ENCODE peak calls at places on chromosome 10, in five cellular contexts. Q, Z, D, N and S are unnamed samples.

GRCh38 chr10:30454744-30455498 is 20.9 kb downstream of the MAP3K8 start:
- DNase-seq in Z (no peak), D (no peak), N (no peak), Q (no peak), S (no peak)

GRCh38 chr10:11325817-11326216 is 285.6 kb downstream of the USP6NL start:
- DNase-seq in D (no peak), Q (no peak), N (no peak), Z (no peak), S (no peak)

GRCh38 chr10:86365346-86366032 is 1.1 kb downstream of the GRID1 start:
- DNase-seq in Z (peak; percentile 58), N (no peak), D (no peak), Q (no peak), S (no peak)

GRCh38 chr10:31582365-31583052 is 263.5 kb downstream of the ZEB1 start:
- DNase-seq in Q (no peak), D (no peak), N (no peak), Z (peak; percentile 66), S (no peak)

GRCh38 chr10:59557642-59558041 is 152.0 kb downstream of the SLC16A9 start:
- DNase-seq in D (no peak), N (no peak), Q (no peak), Z (no peak), S (no peak)

GRCh38 chr10:71632200-71632820 is 87.3 kb downstream of the C10orf105 start:
- DNase-seq in Q (no peak), Z (no peak), D (no peak), N (no peak), S (no peak)

GRCh38 chr10:9786576-9786975 is 1231.1 kb upstream of the CELF2 start:
- DNase-seq in Z (no peak), N (no peak), D (no peak), Q (no peak), S (no peak)

GRCh38 chr10:50635286-50635685 is 11.5 kb upstream of the SGMS1 start:
- DNase-seq in Q (no peak), D (no peak), Z (no peak), N (no peak), S (peak; percentile 31)

GRCh38 chr10:101272229-101272868 is 43.1 kb upstream of the LBX1 start:
- DNase-seq in D (peak; percentile 66), Z (peak; percentile 70), Q (no peak), N (peak; percentile 65), S (no peak)

GRCh38 chr10:29119374-29119773 is 169.5 kb upstream of the LYZL1 start:
- DNase-seq in Q (no peak), N (peak; percentile 64), Z (no peak), D (peak; percentile 59), S (no peak)

GRCh38 chr10:48306870-48307531 is 524 bp downstream of the MAPK8 start:
- DNase-seq in D (peak; percentile 60), Q (no peak), Z (peak; percentile 75), N (no peak), S (no peak)

GRCh38 chr10:77932016-77932715 is 5.6 kb upstream of the DLG5 start:
- DNase-seq in Z (no peak), Q (no peak), N (no peak), D (no peak), S (no peak)

GRCh38 chr10:79222186-79222585 is 125.1 kb upstream of the PPIF start:
- DNase-seq in Z (peak; percentile 74), D (no peak), N (no peak), Q (no peak), S (no peak)

GRCh38 chr10:84314269-84314668 is 14.1 kb upstream of the CCSER2 start:
- DNase-seq in Q (no peak), N (no peak), D (no peak), Z (no peak), S (no peak)

GRCh38 chr10:75355706-75356105 is 45.9 kb downstream of the ZNF503 start:
- DNase-seq in D (no peak), Q (no peak), Z (no peak), N (no peak), S (no peak)

GRCh38 chr10:88389456-88389855 is 193.7 kb downstream of the RNLS start:
- DNase-seq in Q (peak; percentile 41), Z (no peak), N (no peak), D (no peak), S (no peak)

GRCh38 chr10:77661674-77662073 is 24.1 kb upstream of the KCNMA1 start:
- DNase-seq in Q (no peak), D (no peak), Z (no peak), N (no peak), S (no peak)

GRCh38 chr10:86798636-86799035 is 42.2 kb downstream of the BMPR1A start:
- DNase-seq in N (no peak), D (no peak), Z (no peak), Q (peak; percentile 57), S (no peak)

GRCh38 chr10:101301111-101301731 is 52.7 kb upstream of the BTRC start:
- DNase-seq in Q (no peak), Z (no peak), N (peak; percentile 49), D (peak; percentile 52), S (no peak)

GRCh38 chr10:2279666-2280065 is 542.3 kb upstream of the ADARB2 start:
- DNase-seq in Z (no peak), N (no peak), Q (no peak), D (no peak), S (no peak)

GRCh38 chr10:104368406-104368805 is 14.8 kb downstream of the CFAP58 start:
- DNase-seq in Z (no peak), N (no peak), Q (no peak), D (no peak), S (no peak)

GRCh38 chr10:73768881-73769280 is 13.0 kb upstream of the CHCHD1 start:
- DNase-seq in Q (no peak), D (no peak), Z (peak; percentile 50), N (no peak), S (no peak)

DNA sequence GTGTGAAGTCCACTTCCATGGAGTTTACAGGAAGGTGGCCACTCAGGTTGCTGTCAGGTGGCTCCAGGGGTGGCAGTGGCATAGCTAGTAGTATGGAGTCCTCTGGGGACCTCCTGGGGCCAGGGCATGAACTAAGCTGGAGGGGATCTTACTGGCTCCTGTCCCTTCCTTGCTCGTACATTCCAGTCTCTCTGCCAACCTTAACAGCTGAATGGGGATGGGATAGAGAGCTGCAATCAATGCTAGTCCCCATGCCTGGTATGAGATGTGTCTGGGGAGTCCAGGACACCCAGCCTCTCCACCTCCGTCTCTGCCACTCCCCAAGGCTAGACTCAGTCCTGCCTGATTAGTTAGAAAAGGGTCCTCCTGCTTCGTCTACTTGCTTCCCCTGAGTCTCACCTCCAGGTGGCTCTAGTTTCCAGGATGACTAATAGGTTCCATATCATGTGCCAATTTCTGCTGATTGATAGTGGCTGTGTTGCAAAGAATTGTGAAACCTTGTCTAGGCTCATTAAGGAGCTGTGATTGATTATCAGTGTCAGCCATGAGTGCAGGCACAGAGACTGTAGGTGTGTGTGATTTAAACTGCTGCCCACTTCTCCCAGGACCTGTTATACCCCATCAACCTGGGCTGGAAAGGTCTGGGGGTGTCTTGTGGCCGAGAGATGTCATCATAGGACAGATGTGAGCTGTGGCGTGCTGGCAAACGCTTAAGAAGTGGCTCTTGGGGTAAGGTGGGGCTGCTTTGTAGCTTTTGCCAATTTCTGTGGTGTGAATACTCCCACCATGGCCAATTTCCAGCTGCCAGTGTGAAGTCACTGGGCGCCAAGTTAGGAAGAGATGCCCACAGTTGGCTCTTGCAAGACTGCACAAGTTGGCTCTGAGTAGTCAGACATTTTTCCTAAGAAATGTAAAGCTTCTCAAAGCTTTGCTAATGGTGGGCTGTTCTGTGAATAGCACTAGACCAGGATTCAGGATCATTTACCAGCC is 59.8 kb downstream of the COL13A1 start:
- DNase-seq in N (no peak), Q (no peak), Z (no peak), D (no peak), S (no peak)
- TF ChIP-seq EP300 in N (no peak), Q (no peak), Z (no peak), D (no peak), S (no peak)

DNA sequence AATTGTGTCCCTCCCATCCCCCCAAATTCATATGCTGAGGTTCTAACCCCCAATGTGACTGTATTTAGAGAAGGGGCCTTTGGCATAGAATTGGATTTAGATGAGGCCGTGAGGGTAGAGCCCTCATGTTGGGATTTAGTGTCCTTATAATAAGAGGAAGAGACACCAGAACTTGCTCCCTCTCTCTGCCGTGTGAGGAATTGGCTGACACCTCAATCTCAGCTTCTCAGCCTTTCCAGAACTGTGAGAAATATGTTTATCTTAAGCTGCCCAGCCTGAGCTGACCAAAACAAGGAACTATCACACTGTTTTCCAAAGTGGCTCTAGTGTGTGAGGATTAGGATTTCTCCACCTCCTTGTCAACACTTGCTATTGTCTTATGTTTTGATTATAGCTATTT is 400.0 kb upstream of the FZD8 start:
- DNase-seq in D (no peak), Q (no peak), N (no peak), Z (no peak), S (no peak)
- TF ChIP-seq CTCF in D (no peak), Q (no peak), N (no peak), Z (no peak), S (no peak)

GRCh38 chr10:14820775-14821154 is 17.1 kb downstream of the CDNF start:
- DNase-seq in Z (no peak), N (no peak), D (no peak), Q (no peak), S (no peak)

GRCh38 chr10:14822879-14823755 is 14.7 kb downstream of the CDNF start:
- DNase-seq in N (no peak), Z (no peak), D (peak; percentile 31), Q (no peak), S (no peak)

GRCh38 chr10:14821635-14822375 is 16.0 kb downstream of the CDNF start:
- DNase-seq in N (no peak), Q (no peak), Z (no peak), D (no peak), S (no peak)

GRCh38 chr10:14823966-14824365 is 13.9 kb downstream of the CDNF start:
- DNase-seq in N (no peak), Q (no peak), D (no peak), Z (no peak), S (no peak)

DNA sequence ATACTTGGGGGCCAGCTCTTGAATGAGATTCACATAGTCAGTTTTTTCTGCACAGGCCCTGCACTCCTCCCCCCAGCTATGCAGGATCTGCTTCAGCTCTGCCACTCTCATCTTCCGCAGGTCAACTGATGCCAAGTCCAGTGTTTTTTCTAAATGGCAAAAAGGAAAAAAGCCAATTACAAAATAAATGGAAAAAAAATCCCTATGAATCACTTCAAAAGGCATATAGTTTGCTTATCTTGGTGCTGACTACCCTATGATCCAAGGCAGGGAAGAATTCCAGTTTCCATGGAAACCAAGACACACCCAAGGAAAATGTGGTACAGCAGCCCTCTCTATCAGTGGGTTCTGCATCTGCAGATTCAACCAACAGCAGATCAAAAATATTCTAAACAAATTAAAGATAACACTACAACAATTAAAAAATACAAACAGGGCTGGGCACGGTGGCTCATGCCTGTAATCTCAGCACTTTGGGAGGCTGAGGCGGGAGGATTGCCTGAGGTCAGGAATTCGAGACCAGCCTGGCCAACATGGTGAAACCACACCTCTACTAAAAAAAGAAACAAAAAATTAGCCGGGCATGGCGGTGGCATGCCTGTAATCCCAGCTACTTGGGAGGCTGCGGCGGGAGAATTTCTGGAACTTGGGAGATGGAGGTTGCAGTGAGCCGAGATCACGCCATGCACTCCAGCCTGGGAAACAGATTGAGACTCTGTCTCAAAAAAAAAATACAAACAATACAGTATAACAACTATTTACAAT is 17.6 kb downstream of the CDNF start:
- DNase-seq in D (no peak), Q (no peak), N (no peak), Z (no peak), S (no peak)
- TF ChIP-seq EP300 in D (no peak), Q (no peak), N (no peak), Z (no peak), S (no peak)

DNA sequence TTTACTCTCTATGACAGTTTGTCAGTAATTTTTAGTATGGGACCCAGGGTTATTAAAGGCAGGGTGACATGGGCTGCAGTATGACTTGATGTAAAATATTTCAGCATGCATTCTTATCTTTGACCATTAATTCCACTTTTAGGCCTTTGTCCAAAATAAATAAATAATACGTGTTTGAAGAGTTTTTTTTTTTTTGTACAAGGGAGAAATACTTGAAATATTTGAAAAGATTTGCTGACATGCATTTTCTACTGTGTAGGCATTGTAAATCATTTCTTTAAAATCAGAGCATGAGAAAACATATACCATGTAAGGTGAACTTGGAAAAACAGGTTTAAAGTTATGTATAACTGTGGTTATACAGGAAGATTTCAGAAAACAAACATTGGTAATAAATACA is 23.5 kb downstream of the NRG3 start:
- DNase-seq in Q (no peak), Z (no peak), N (no peak), D (no peak), S (no peak)
- TF ChIP-seq CTCF in Q (no peak), Z (no peak), N (no peak), D (no peak), S (no peak)